ENCODE peak calls at places on chromosomes 2 and 18, in four cellular contexts. R, J, S and V are unnamed samples.

GRCh38 chr2:143954844-143955243 is 565.1 kb downstream of the ZEB2 start:
- DNase-seq in S (no peak), R (no peak), J (no peak), V (no peak)

GRCh38 chr2:205858781-205859478 is 176.6 kb downstream of the NRP2 start:
- DNase-seq in J (no peak), R (peak; percentile 27), S (peak; percentile 70), V (no peak)

GRCh38 chr2:179233626-179234430 is 30.8 kb downstream of the SESTD1 start:
- DNase-seq in J (no peak), R (no peak), S (no peak), V (no peak)

GRCh38 chr2:95305341-95306058 is 8.4 kb downstream of the KCNIP3 start:
- DNase-seq in J (no peak), R (no peak), S (peak; percentile 16), V (no peak)

GRCh38 chr2:224954980-224955379 is 87.3 kb downstream of the DOCK10 start:
- DNase-seq in J (no peak), R (no peak), S (no peak), V (no peak)

GRCh38 chr2:46434851-46435273 is 44.5 kb upstream of the TMEM247 start:
- DNase-seq in S (peak; percentile 35), R (no peak), J (no peak), V (no peak)

GRCh38 chr2:241952816-241953215 is 83.3 kb downstream of the RTP5 start:
- DNase-seq in R (no peak), J (no peak), S (no peak), V (peak; percentile 5)

GRCh38 chr2:135985826-135986393 is 484 bp upstream of the DARS1 start:
- DNase-seq in S (no peak), J (peak; percentile 76), R (no peak), V (peak; percentile 25)

GRCh38 chr18:58590231-58590630 is 38.7 kb downstream of the ALPK2 start:
- DNase-seq in S (peak; percentile 95), J (no peak), R (no peak), V (no peak)

GRCh38 chr2:240835528-240835927 is 15.5 kb upstream of the KIF1A start:
- DNase-seq in J (no peak), R (no peak), S (no peak), V (no peak)

GRCh38 chr2:145421841-145422240 is 901.9 kb upstream of the ZEB2 start:
- DNase-seq in R (no peak), J (no peak), S (no peak), V (no peak)

GRCh38 chr2:84779781-84780180 is 101.1 kb downstream of the TRABD2A start:
- DNase-seq in R (no peak), S (no peak), J (no peak), V (no peak)

GRCh38 chr2:172299741-172300140 is 127.6 kb upstream of the ITGA6 start:
- DNase-seq in R (no peak), J (no peak), S (peak; percentile 74), V (no peak)

GRCh38 chr2:221969087-221969829 is 329.5 kb downstream of the PAX3 start:
- DNase-seq in J (peak; percentile 11), S (peak; percentile 50), R (peak; percentile 8), V (peak; percentile 66)

GRCh38 chr18:67665266-67665665 is 148.7 kb upstream of the DSEL start:
- DNase-seq in J (no peak), S (peak; percentile 9), R (no peak), V (peak; percentile 46)

GRCh38 chr2:129277611-129278010 is 701.9 kb upstream of the RAB6C start:
- DNase-seq in R (no peak), S (no peak), J (no peak), V (no peak)

GRCh38 chr2:105291981-105292380 is 37.6 kb downstream of the TGFBRAP1 start:
- DNase-seq in J (no peak), S (no peak), R (no peak), V (no peak)

GRCh38 chr2:127174977-127175376 is 45.1 kb downstream of the CYP27C1 start:
- DNase-seq in J (no peak), S (peak; percentile 57), R (peak; percentile 65), V (no peak)